ENCODE peak calls at places on chromosomes 6 and 20, in nine cellular contexts. E, C, T, N, F, L, Y, W and J are unnamed samples.

GRCh38 chr20:47464380-47465101 is 37.1 kb upstream of the NCOA3 start:
- DNase-seq in E (peak), F (peak), Y (peak), L (peak), W (peak), C (peak), T (peak), N (no peak), J (no peak)

GRCh38 chr6:53793318-53793975 is 1.4 kb upstream of the LRRC1 start:
- DNase-seq in Y (peak), E (peak), C (peak), N (no peak), L (no peak), W (peak), F (peak), T (peak), J (peak)

GRCh38 chr6:68559052-68559451 is 76.0 kb upstream of the ADGRB3 start:
- DNase-seq in C (no peak), F (peak), T (no peak), E (no peak), L (no peak), Y (no peak), N (no peak), W (no peak), J (no peak)

GRCh38 chr6:99547526-99547925 is 20.9 kb downstream of the CCNC start:
- DNase-seq in N (no peak), L (no peak), C (no peak), T (no peak), W (no peak), E (no peak), F (no peak), Y (no peak), J (no peak)

GRCh38 chr20:573414-574296 is 30.1 kb upstream of the CSNK2A1 start:
- DNase-seq in Y (no peak), C (no peak), W (no peak), N (no peak), E (no peak), L (no peak), F (no peak), T (no peak), J (no peak)

GRCh38 chr6:920512-920911 is 227.6 kb upstream of the EXOC2 start:
- DNase-seq in E (no peak), W (no peak), Y (no peak), C (no peak), N (no peak), F (no peak), L (no peak), T (no peak), J (no peak)

GRCh38 chr20:62193079-62194025 is 10.5 kb downstream of the MTG2 start:
- DNase-seq in F (no peak), N (no peak), W (no peak), E (no peak), L (no peak), T (no peak), C (no peak), Y (no peak), J (peak)

GRCh38 chr6:65538644-65539043 is 168.4 kb downstream of the EYS start:
- DNase-seq in N (no peak), L (no peak), Y (no peak), C (no peak), E (no peak), F (no peak), T (no peak), W (no peak), J (no peak)

GRCh38 chr6:117491916-117492315 is 9.4 kb downstream of the DCBLD1 start:
- DNase-seq in Y (no peak), C (no peak), T (no peak), F (peak), L (no peak), W (peak), N (no peak), E (no peak), J (no peak)

GRCh38 chr6:27177454-27178000 is 70.0 kb upstream of the PRSS16 start:
- DNase-seq in C (peak), T (peak), W (peak), E (peak), Y (peak), L (peak), F (peak), N (peak), J (peak)

GRCh38 chr20:58661298-58662141 is 10.4 kb downstream of the STX16 start:
- DNase-seq in F (no peak), N (no peak), T (no peak), L (no peak), E (no peak), W (no peak), C (no peak), Y (no peak), J (no peak)

GRCh38 chr20:63102720-63103375 is 96.1 kb upstream of the BHLHE23 start:
- DNase-seq in F (peak), Y (peak), W (peak), E (peak), L (peak), C (peak), N (peak), T (peak), J (peak)

GRCh38 chr6:163711615-163712568 is 297.4 kb downstream of the QKI start:
- DNase-seq in T (peak), Y (no peak), W (no peak), F (peak), L (peak), C (no peak), E (peak), N (peak), J (peak)

GRCh38 chr6:69915346-69915745 is 49.0 kb downstream of the COL19A1 start:
- DNase-seq in T (no peak), Y (no peak), E (no peak), W (no peak), C (peak), L (no peak), F (no peak), N (no peak), J (no peak)

GRCh38 chr20:62875419-62876355 is 14.1 kb upstream of the TCFL5 start:
- DNase-seq in L (peak), T (peak), E (peak), Y (peak), F (peak), N (peak), W (peak), C (peak), J (peak)

GRCh38 chr6:128319946-128320345 is 200.5 kb downstream of the PTPRK start:
- DNase-seq in W (no peak), E (no peak), T (no peak), C (no peak), L (no peak), F (peak), N (no peak), Y (no peak), J (no peak)

GRCh38 chr20:58084966-58085365 is 143.5 kb downstream of the ANKRD60 start:
- DNase-seq in C (no peak), L (no peak), F (no peak), N (no peak), W (no peak), T (peak), E (no peak), Y (no peak), J (no peak)

GRCh38 chr20:34689486-34689885 is 12.6 kb upstream of the PIGU start:
- DNase-seq in L (no peak), W (peak), Y (no peak), E (no peak), C (peak), T (no peak), F (no peak), N (no peak), J (no peak)

GRCh38 chr6:138590796-138591709 is 91.8 kb upstream of the NHSL1 start:
- DNase-seq in Y (peak), E (no peak), L (no peak), W (peak), N (peak), C (peak), F (peak), T (peak), J (no peak)

GRCh38 chr6:73739097-73739496 is 43.1 kb downstream of the CD109 start:
- DNase-seq in E (no peak), W (peak), N (no peak), L (no peak), F (peak), T (no peak), C (peak), Y (no peak), J (no peak)

GRCh38 chr20:60371456-60371855 is 413.2 kb downstream of the CDH26 start:
- DNase-seq in F (no peak), E (no peak), Y (no peak), L (no peak), N (no peak), T (no peak), W (no peak), C (no peak), J (no peak)

GRCh38 chr20:56554869-56555268 is 21.8 kb downstream of the FAM209B start:
- DNase-seq in C (peak), E (no peak), N (no peak), Y (no peak), F (peak), L (no peak), W (peak), T (peak), J (peak)

GRCh38 chr6:35024601-35025054 is 116.5 kb downstream of the TCP11 start:
- DNase-seq in Y (peak), N (peak), F (peak), L (no peak), C (peak), W (peak), E (peak), T (peak), J (no peak)

GRCh38 chr20:61092199-61092598 is 159.9 kb upstream of the CDH4 start:
- DNase-seq in T (no peak), C (no peak), W (no peak), N (no peak), F (no peak), L (no peak), E (no peak), Y (no peak), J (no peak)

GRCh38 chr6:74605942-74606341 is 599.9 kb downstream of the COL12A1 start:
- DNase-seq in F (no peak), W (no peak), E (no peak), Y (no peak), C (no peak), N (no peak), L (no peak), T (no peak), J (no peak)

GRCh38 chr6:107786709-107787588 is 37.2 kb downstream of the SCML4 start:
- DNase-seq in F (no peak), N (no peak), W (no peak), L (no peak), Y (no peak), C (no peak), T (no peak), E (peak), J (no peak)

GRCh38 chr6:1614767-1615650 is 5.3 kb downstream of the FOXC1 start:
- DNase-seq in T (no peak), C (no peak), N (no peak), W (no peak), Y (peak), F (no peak), E (no peak), L (peak), J (no peak)

GRCh38 chr6:94893327-94893726 is 684.0 kb upstream of the MANEA start:
- DNase-seq in Y (no peak), N (no peak), L (no peak), F (no peak), T (no peak), W (no peak), C (no peak), E (no peak), J (no peak)

GRCh38 chr6:22364314-22364713 is 67.5 kb upstream of the PRL start:
- DNase-seq in L (no peak), E (no peak), N (no peak), T (no peak), Y (no peak), W (no peak), F (no peak), C (no peak), J (no peak)

GRCh38 chr6:23350752-23351453 is 775.1 kb upstream of the NRSN1 start:
- DNase-seq in Y (no peak), F (no peak), C (no peak), E (no peak), N (no peak), W (no peak), T (no peak), L (no peak), J (no peak)

GRCh38 chr20:38961530-38962043 is 557 bp upstream of the DHX35 start:
- DNase-seq in W (no peak), C (no peak), E (no peak), N (no peak), F (no peak), Y (no peak), L (no peak), T (no peak), J (peak)

GRCh38 chr20:44579313-44580090 is 2.9 kb upstream of the PKIG start:
- DNase-seq in C (no peak), W (no peak), N (no peak), F (peak), Y (no peak), T (no peak), E (no peak), L (no peak), J (no peak)

GRCh38 chr6:160259143-160259425 is 463 bp upstream of the SLC22A2 start:
- DNase-seq in N (no peak), E (no peak), Y (no peak), F (no peak), C (no peak), T (no peak), W (no peak), L (peak), J (no peak)

GRCh38 chr20:10868299-10868698 is 194.5 kb upstream of the JAG1 start:
- DNase-seq in C (no peak), T (no peak), E (no peak), N (no peak), Y (no peak), F (no peak), W (no peak), L (no peak), J (no peak)

GRCh38 chr6:169162968-169163903 is 90.4 kb downstream of the THBS2 start:
- DNase-seq in L (peak), T (no peak), C (peak), N (no peak), F (peak), E (peak), Y (no peak), W (peak), J (no peak)

GRCh38 chr6:16737389-16737788 is 23.9 kb downstream of the ATXN1 start:
- DNase-seq in F (peak), L (no peak), W (peak), Y (no peak), E (no peak), N (no peak), C (peak), T (no peak), J (no peak)

GRCh38 chr6:16741112-16742016 is 19.9 kb downstream of the ATXN1 start:
- DNase-seq in N (no peak), W (peak), C (peak), F (peak), T (no peak), Y (no peak), L (no peak), E (no peak), J (no peak)

GRCh38 chr6:16736856-16737255 is 24.4 kb downstream of the ATXN1 start:
- DNase-seq in W (no peak), F (no peak), N (no peak), C (no peak), E (no peak), Y (no peak), L (no peak), T (no peak), J (no peak)

GRCh38 chr6:16737926-16738325 is 23.3 kb downstream of the ATXN1 start:
- DNase-seq in T (no peak), Y (no peak), E (no peak), F (no peak), C (no peak), W (no peak), N (no peak), L (no peak), J (no peak)

DNA sequence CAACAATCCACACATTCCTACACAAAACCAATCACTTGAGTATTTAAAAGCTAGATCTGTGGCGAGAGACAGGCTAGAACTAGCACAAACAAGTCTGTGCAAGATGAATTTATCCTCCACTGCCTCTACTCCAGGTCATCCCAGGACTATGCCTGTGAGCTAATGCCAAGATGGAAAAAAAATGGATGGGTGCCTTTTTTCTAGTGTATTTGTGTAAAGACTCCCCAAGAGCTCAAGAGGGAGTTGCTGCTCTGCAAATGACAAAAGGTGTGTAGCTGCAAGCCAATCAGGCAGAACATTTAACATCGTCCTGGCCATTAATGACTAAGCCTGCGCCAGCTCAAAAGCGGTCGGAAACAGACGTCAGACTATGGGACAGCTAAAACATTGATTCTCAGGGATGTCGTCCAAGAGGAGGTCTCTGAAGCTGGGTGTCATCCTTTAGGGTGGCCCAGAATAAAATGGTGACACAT is 21.9 kb downstream of the ATXN1 start:
- DNase-seq in T (no peak), L (no peak), E (no peak), W (peak), F (no peak), Y (no peak), N (peak), C (no peak), J (no peak)
- H3K27ac ChIP-seq in T (no peak), L (peak), E (peak), W (peak), F (peak), Y (peak), N (no peak), C (no peak), J (peak)

GRCh38 chr20:49594143-49594928 is 26.4 kb upstream of the PTGIS start:
- DNase-seq in E (peak), C (peak), F (peak), W (no peak), N (no peak), L (peak), T (no peak), Y (peak), J (no peak)

GRCh38 chr20:49594929-49595311 is 27.0 kb upstream of the PTGIS start:
- DNase-seq in L (no peak), F (no peak), E (no peak), T (no peak), W (no peak), N (no peak), Y (no peak), C (no peak), J (no peak)

GRCh38 chr20:49592120-49592519 is 24.2 kb upstream of the PTGIS start:
- DNase-seq in L (no peak), E (no peak), F (no peak), Y (no peak), W (no peak), N (no peak), T (no peak), C (no peak), J (no peak)

GRCh38 chr20:49595346-49595745 is 27.4 kb upstream of the PTGIS start:
- DNase-seq in E (no peak), F (no peak), L (no peak), Y (no peak), C (no peak), N (no peak), W (no peak), T (no peak), J (no peak)

GRCh38 chr20:49593441-49594142 is 25.7 kb upstream of the PTGIS start:
- DNase-seq in N (no peak), F (no peak), L (no peak), E (no peak), C (no peak), Y (no peak), W (no peak), T (no peak), J (no peak)
- H3K27ac ChIP-seq in N (no peak), F (peak), L (peak), E (no peak), C (no peak), Y (peak), W (no peak), T (peak), J (no peak)

GRCh38 chr6:43125555-43125954 is 45.5 kb upstream of the SRF start:
- DNase-seq in C (no peak), E (no peak), T (no peak), Y (no peak), F (no peak), N (no peak), W (peak), L (no peak), J (no peak)

GRCh38 chr6:43122146-43122545 is 46.0 kb downstream of the PTK7 start:
- DNase-seq in W (no peak), N (no peak), L (no peak), E (no peak), T (no peak), C (no peak), Y (no peak), F (no peak), J (no peak)

GRCh38 chr6:43124481-43124880 is 46.6 kb upstream of the SRF start:
- DNase-seq in W (no peak), C (no peak), L (no peak), F (no peak), T (no peak), E (no peak), Y (no peak), N (no peak), J (no peak)

GRCh38 chr6:43125119-43125518 is 46.0 kb upstream of the SRF start:
- DNase-seq in C (peak), W (peak), Y (no peak), N (no peak), E (no peak), F (peak), L (no peak), T (no peak), J (no peak)

DNA sequence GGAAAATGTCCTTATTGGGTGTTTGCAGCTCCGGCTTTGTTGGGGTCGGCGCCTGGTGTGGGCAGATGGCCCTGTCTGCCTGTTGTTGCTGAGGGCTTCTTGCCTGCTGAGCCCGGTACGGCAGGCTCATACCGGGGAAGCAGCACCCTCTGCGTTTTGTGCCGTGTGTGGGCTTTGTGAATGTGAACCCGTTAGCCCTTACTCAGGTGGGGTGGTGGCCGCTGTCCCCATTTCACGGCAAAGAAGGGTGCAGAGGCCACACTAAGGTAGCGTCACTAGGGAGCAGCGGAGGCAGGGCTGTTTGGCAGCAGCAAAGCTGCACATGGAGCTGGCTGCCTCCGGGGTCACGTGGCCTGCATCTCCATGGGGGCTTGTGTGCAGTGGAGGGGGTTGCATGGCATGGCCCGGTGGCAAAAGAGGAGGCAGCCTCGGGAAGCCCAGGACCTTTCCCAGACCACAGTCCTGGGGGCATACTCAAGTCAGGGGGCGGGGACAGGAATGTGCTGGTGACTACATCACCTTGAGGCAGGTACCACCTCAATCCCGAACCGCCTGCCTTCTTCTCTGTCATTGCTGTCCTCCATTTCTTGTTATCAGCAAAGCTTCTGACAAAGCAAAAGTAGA is 47.3 kb upstream of the SRF start:
- DNase-seq in E (no peak), W (no peak), L (no peak), Y (no peak), N (no peak), T (no peak), C (no peak), F (no peak), J (peak)
- H3K27ac ChIP-seq in E (no peak), W (peak), L (no peak), Y (no peak), N (no peak), T (no peak), C (peak), F (peak), J (peak)

GRCh38 chr6:32622545-32623401 is 14.4 kb upstream of the HLA-DQA1 start:
- DNase-seq in F (no peak), C (peak), L (no peak), W (peak), E (no peak), N (no peak), Y (no peak), T (peak), J (no peak)

GRCh38 chr6:32624565-32624964 is 12.6 kb upstream of the HLA-DQA1 start:
- DNase-seq in Y (no peak), C (no peak), T (no peak), F (no peak), L (no peak), N (no peak), E (no peak), W (no peak), J (no peak)

GRCh38 chr6:32625137-32625536 is 12.1 kb upstream of the HLA-DQA1 start:
- DNase-seq in F (no peak), W (no peak), L (no peak), C (no peak), Y (no peak), T (no peak), E (no peak), N (no peak), J (no peak)

GRCh38 chr6:32621372-32621771 is 15.8 kb upstream of the HLA-DQA1 start:
- DNase-seq in N (no peak), T (no peak), W (no peak), L (no peak), Y (no peak), C (no peak), E (no peak), F (no peak), J (no peak)

GRCh38 chr6:32623693-32624092 is 13.5 kb upstream of the HLA-DQA1 start:
- DNase-seq in Y (no peak), E (no peak), F (no peak), W (no peak), T (no peak), C (no peak), L (no peak), N (no peak), J (no peak)
- H3K27ac ChIP-seq in Y (no peak), E (no peak), F (no peak), W (no peak), T (no peak), C (no peak), L (no peak), N (no peak), J (no peak)

GRCh38 chr6:7630792-7631191 is 40.8 kb downstream of the SNRNP48 start:
- DNase-seq in Y (no peak), L (no peak), F (no peak), N (no peak), E (no peak), T (no peak), W (no peak), C (no peak), J (no peak)
- H3K27ac ChIP-seq in Y (no peak), L (no peak), F (no peak), N (no peak), E (no peak), T (no peak), W (no peak), C (no peak), J (no peak)